ENCODE peak calls at places on chromosomes 5 and 9, in nine cellular contexts. J is hepatocyte; H is aorta; W is BE2C; K is HL-60; N is CD8-positive, alpha-beta memory T cell; T is IMR-90; U is suprapubic skin; B is neuronal stem cell. L is an unnamed sample.

GRCh38 chr9:131809941-131810344 is 70.1 kb upstream of the RAPGEF1 start:
- DNase-seq in T (peak), N (no peak), B (no peak), W (no peak), U (no peak), J (no peak), K (no peak), H (no peak), L (no peak)

GRCh38 chr9:23779220-23779619 is 46.8 kb downstream of the ELAVL2 start:
- DNase-seq in K (no peak), T (no peak), B (peak), H (no peak), U (no peak), J (peak), N (no peak), W (no peak), L (no peak)

GRCh38 chr9:16102154-16102553 is 549.3 kb downstream of the CCDC171 start:
- DNase-seq in N (no peak), B (no peak), K (no peak), U (no peak), T (no peak), H (no peak), W (no peak), J (no peak), L (no peak)

GRCh38 chr9:68749579-68750159 is 44.6 kb downstream of the PIP5K1B start:
- DNase-seq in T (no peak), B (no peak), W (no peak), N (no peak), K (peak), H (no peak), U (no peak), J (no peak), L (no peak)

GRCh38 chr9:137270929-137271695 is 6.4 kb upstream of the TOR4A start:
- DNase-seq in W (no peak), J (no peak), T (no peak), B (no peak), N (no peak), H (peak), U (no peak), K (peak), L (no peak)

GRCh38 chr9:121404906-121405305 is 34.9 kb upstream of the STOM start:
- DNase-seq in J (no peak), B (no peak), N (no peak), K (no peak), W (no peak), H (no peak), T (no peak), U (no peak), L (no peak)

GRCh38 chr5:149005077-149005892 is 57.6 kb downstream of the SH3TC2 start:
- DNase-seq in U (no peak), N (no peak), W (peak), K (no peak), J (peak), H (no peak), T (peak), B (no peak), L (no peak)

GRCh38 chr9:136550439-136551085 is 4.7 kb upstream of the NOTCH1 start:
- DNase-seq in W (no peak), K (no peak), U (no peak), N (no peak), B (no peak), J (no peak), T (no peak), H (no peak), L (no peak)

GRCh38 chr9:76302947-76303550 is 91.2 kb downstream of the RFK start:
- DNase-seq in T (peak), K (peak), U (no peak), N (no peak), H (no peak), W (peak), J (peak), B (peak), L (no peak)

GRCh38 chr5:168219515-168220410 is 71.7 kb upstream of the WWC1 start:
- DNase-seq in B (peak), W (peak), J (peak), H (no peak), K (peak), T (peak), U (no peak), N (no peak), L (peak)
- H3K4me3 ChIP-seq in B (no peak), W (peak), J (no peak), H (no peak), K (no peak), T (no peak), U (peak), N (no peak), L (no peak)

GRCh38 chr5:126354012-126354856 is 69.0 kb upstream of the GRAMD2B start:
- DNase-seq in U (no peak), K (no peak), B (no peak), J (peak), N (no peak), T (peak), H (no peak), W (no peak), L (no peak)
- H3K4me3 ChIP-seq in U (no peak), K (no peak), B (no peak), J (no peak), N (no peak), T (peak), H (peak), W (no peak), L (no peak)

GRCh38 chr9:37035472-37036236 is 1.6 kb upstream of the PAX5 start:
- DNase-seq in B (no peak), W (no peak), J (no peak), U (no peak), K (no peak), T (no peak), H (no peak), N (no peak), L (peak)
- H3K4me3 ChIP-seq in B (peak), W (peak), J (no peak), U (peak), K (peak), T (no peak), H (no peak), N (peak), L (peak)

DNA sequence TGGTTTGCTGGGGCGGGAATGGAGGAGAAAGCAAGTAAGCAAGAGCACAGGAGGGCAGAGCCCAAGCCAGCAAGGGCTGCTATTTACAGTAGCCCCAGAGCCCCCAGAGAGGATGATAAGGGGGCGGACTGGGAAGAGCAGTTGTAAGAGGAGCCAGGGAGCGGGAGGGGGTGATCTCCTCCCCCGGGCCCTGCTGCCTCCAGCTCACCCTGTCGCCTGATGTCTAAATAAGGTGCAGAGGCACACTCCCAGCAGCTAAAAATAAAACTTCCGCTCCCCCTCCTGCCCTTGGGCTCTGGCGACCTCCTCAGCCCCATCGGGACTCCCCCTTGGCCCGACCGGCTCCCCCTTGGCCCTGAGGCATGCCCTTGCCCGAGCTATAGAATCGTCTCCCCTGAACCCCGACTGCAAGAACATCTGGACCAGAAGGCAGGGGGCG is 14.4 kb upstream of the CCDC69 start:
- DNase-seq in U (no peak), B (no peak), N (no peak), W (no peak), J (no peak), T (no peak), K (no peak), H (peak), L (peak)
- H3K4me3 ChIP-seq in U (peak), B (no peak), N (no peak), W (no peak), J (no peak), T (no peak), K (no peak), H (peak), L (peak)

GRCh38 chr5:117587111-117587510 is 1012.5 kb upstream of the SEMA6A start:
- DNase-seq in J (no peak), U (no peak), K (no peak), B (no peak), W (no peak), T (no peak), N (no peak), H (no peak), L (no peak)
- H3K4me3 ChIP-seq in J (no peak), U (no peak), K (no peak), B (no peak), W (no peak), T (no peak), N (no peak), H (no peak), L (no peak)